ENCODE peak calls at places on chromosomes 7 and 10, in four cellular contexts. One of them, this sample, is unnamed.

GRCh38 chr10:12907651-12908050 is 93.9 kb downstream of the CCDC3 start:
- DNase-seq in thoracic aorta: no peak
- DNase-seq in activated effector memory CD4-positive, alpha-beta T cell treated with Interleukin-2 at 50 U/mL for 16 hours: no peak
- DNase-seq in AG10803: no peak
- DNase-seq in this sample: no peak

GRCh38 chr7:184768-185264 is 7.6 kb upstream of the FAM20C start:
- DNase-seq in activated effector memory CD4-positive, alpha-beta T cell treated with Interleukin-2 at 50 U/mL for 16 hours: no peak
- DNase-seq in AG10803: peak; percentile 66
- DNase-seq in thoracic aorta: no peak
- DNase-seq in this sample: no peak

GRCh38 chr10:52491246-52492000 is 177.3 kb downstream of the DKK1 start:
- DNase-seq in thoracic aorta: no peak
- DNase-seq in activated effector memory CD4-positive, alpha-beta T cell treated with Interleukin-2 at 50 U/mL for 16 hours: no peak
- DNase-seq in AG10803: peak; percentile 59
- DNase-seq in this sample: no peak

GRCh38 chr10:13722747-13723657 is 136.2 kb downstream of the PRPF18 start:
- DNase-seq in AG10803: peak; percentile 56
- DNase-seq in thoracic aorta: no peak
- DNase-seq in activated effector memory CD4-positive, alpha-beta T cell treated with Interleukin-2 at 50 U/mL for 16 hours: no peak
- DNase-seq in this sample: no peak

GRCh38 chr10:133079836-133080682 is 7.7 kb upstream of the ADGRA1 start:
- DNase-seq in thoracic aorta: no peak
- DNase-seq in AG10803: no peak
- DNase-seq in activated effector memory CD4-positive, alpha-beta T cell treated with Interleukin-2 at 50 U/mL for 16 hours: no peak
- DNase-seq in this sample: no peak

GRCh38 chr7:156753630-156754029 is 113.1 kb downstream of the RNF32 start:
- DNase-seq in thoracic aorta: no peak
- DNase-seq in AG10803: no peak
- DNase-seq in activated effector memory CD4-positive, alpha-beta T cell treated with Interleukin-2 at 50 U/mL for 16 hours: no peak
- DNase-seq in this sample: no peak

GRCh38 chr7:18494821-18495408 is 634 bp upstream of the HDAC9 start:
- DNase-seq in activated effector memory CD4-positive, alpha-beta T cell treated with Interleukin-2 at 50 U/mL for 16 hours: no peak
- DNase-seq in AG10803: peak; percentile 57
- DNase-seq in thoracic aorta: no peak
- DNase-seq in this sample: no peak

GRCh38 chr7:100475549-100475948 is 3.5 kb downstream of the TSC22D4 start:
- DNase-seq in AG10803: no peak
- DNase-seq in thoracic aorta: no peak
- DNase-seq in activated effector memory CD4-positive, alpha-beta T cell treated with Interleukin-2 at 50 U/mL for 16 hours: no peak
- DNase-seq in this sample: no peak

GRCh38 chr7:156446990-156447389 is 193.6 kb upstream of the RNF32 start:
- DNase-seq in activated effector memory CD4-positive, alpha-beta T cell treated with Interleukin-2 at 50 U/mL for 16 hours: no peak
- DNase-seq in AG10803: no peak
- DNase-seq in thoracic aorta: no peak
- DNase-seq in this sample: no peak

GRCh38 chr7:112080974-112081373 is 125.2 kb downstream of the DOCK4 start:
- DNase-seq in activated effector memory CD4-positive, alpha-beta T cell treated with Interleukin-2 at 50 U/mL for 16 hours: no peak
- DNase-seq in thoracic aorta: no peak
- DNase-seq in AG10803: peak; percentile 17
- DNase-seq in this sample: no peak

GRCh38 chr10:110498982-110499795 is 1.5 kb downstream of the DUSP5 start:
- DNase-seq in AG10803: peak; percentile 72
- DNase-seq in thoracic aorta: no peak
- DNase-seq in activated effector memory CD4-positive, alpha-beta T cell treated with Interleukin-2 at 50 U/mL for 16 hours: peak; percentile 48
- DNase-seq in this sample: no peak

GRCh38 chr7:153529100-153529499 is 523.1 kb upstream of the DPP6 start:
- DNase-seq in AG10803: no peak
- DNase-seq in thoracic aorta: no peak
- DNase-seq in activated effector memory CD4-positive, alpha-beta T cell treated with Interleukin-2 at 50 U/mL for 16 hours: no peak
- DNase-seq in this sample: no peak

GRCh38 chr10:80924063-80924952 is 386.6 kb downstream of the SH2D4B start:
- DNase-seq in AG10803: peak; percentile 26
- DNase-seq in thoracic aorta: no peak
- DNase-seq in activated effector memory CD4-positive, alpha-beta T cell treated with Interleukin-2 at 50 U/mL for 16 hours: no peak
- DNase-seq in this sample: no peak

GRCh38 chr10:89591111-89591795 is 53.8 kb downstream of the PANK1 start:
- DNase-seq in thoracic aorta: no peak
- DNase-seq in AG10803: no peak
- DNase-seq in activated effector memory CD4-positive, alpha-beta T cell treated with Interleukin-2 at 50 U/mL for 16 hours: no peak
- DNase-seq in this sample: no peak

GRCh38 chr10:11871470-11871869 is 48.3 kb downstream of the PROSER2 start:
- DNase-seq in AG10803: no peak
- DNase-seq in activated effector memory CD4-positive, alpha-beta T cell treated with Interleukin-2 at 50 U/mL for 16 hours: no peak
- DNase-seq in thoracic aorta: no peak
- DNase-seq in this sample: no peak

GRCh38 chr7:36155811-36156361 is 2.8 kb downstream of the EEPD1 start:
- DNase-seq in activated effector memory CD4-positive, alpha-beta T cell treated with Interleukin-2 at 50 U/mL for 16 hours: no peak
- DNase-seq in AG10803: peak; percentile 34
- DNase-seq in thoracic aorta: no peak
- DNase-seq in this sample: no peak

GRCh38 chr7:99469381-99470065 is 3.2 kb upstream of the ZNF789 start:
- DNase-seq in activated effector memory CD4-positive, alpha-beta T cell treated with Interleukin-2 at 50 U/mL for 16 hours: no peak
- DNase-seq in AG10803: no peak
- DNase-seq in thoracic aorta: no peak
- DNase-seq in this sample: no peak

GRCh38 chr10:98919899-98920298 is 315.8 kb downstream of the HPSE2 start:
- DNase-seq in AG10803: no peak
- DNase-seq in activated effector memory CD4-positive, alpha-beta T cell treated with Interleukin-2 at 50 U/mL for 16 hours: no peak
- DNase-seq in thoracic aorta: no peak
- DNase-seq in this sample: no peak

GRCh38 chr10:99280472-99280871 is 44.8 kb upstream of the HPSE2 start:
- DNase-seq in thoracic aorta: no peak
- DNase-seq in AG10803: no peak
- DNase-seq in activated effector memory CD4-positive, alpha-beta T cell treated with Interleukin-2 at 50 U/mL for 16 hours: no peak
- DNase-seq in this sample: no peak

GRCh38 chr7:16646427-16647081 is 573 bp downstream of the BZW2 start:
- DNase-seq in activated effector memory CD4-positive, alpha-beta T cell treated with Interleukin-2 at 50 U/mL for 16 hours: no peak
- DNase-seq in thoracic aorta: no peak
- DNase-seq in AG10803: no peak
- DNase-seq in this sample: no peak

GRCh38 chr10:26776258-26776657 is 78.8 kb downstream of the PDSS1 start:
- DNase-seq in AG10803: no peak
- DNase-seq in thoracic aorta: no peak
- DNase-seq in activated effector memory CD4-positive, alpha-beta T cell treated with Interleukin-2 at 50 U/mL for 16 hours: no peak
- DNase-seq in this sample: no peak

GRCh38 chr7:69883399-69883821 is 285.1 kb downstream of the AUTS2 start:
- DNase-seq in AG10803: no peak
- DNase-seq in activated effector memory CD4-positive, alpha-beta T cell treated with Interleukin-2 at 50 U/mL for 16 hours: no peak
- DNase-seq in thoracic aorta: no peak
- DNase-seq in this sample: no peak

GRCh38 chr7:106060394-106060920 is 51.7 kb downstream of the SYPL1 start:
- DNase-seq in AG10803: no peak
- DNase-seq in activated effector memory CD4-positive, alpha-beta T cell treated with Interleukin-2 at 50 U/mL for 16 hours: no peak
- DNase-seq in thoracic aorta: no peak
- DNase-seq in this sample: no peak

GRCh38 chr10:96417432-96417831 is 58.6 kb upstream of the OPALIN start:
- DNase-seq in thoracic aorta: no peak
- DNase-seq in activated effector memory CD4-positive, alpha-beta T cell treated with Interleukin-2 at 50 U/mL for 16 hours: no peak
- DNase-seq in AG10803: peak; percentile 8
- DNase-seq in this sample: no peak

GRCh38 chr10:7318836-7319235 is 92.0 kb downstream of the SFMBT2 start:
- DNase-seq in thoracic aorta: no peak
- DNase-seq in activated effector memory CD4-positive, alpha-beta T cell treated with Interleukin-2 at 50 U/mL for 16 hours: no peak
- DNase-seq in AG10803: no peak
- DNase-seq in this sample: no peak

GRCh38 chr10:19929466-19930140 is 113.4 kb downstream of the PLXDC2 start:
- DNase-seq in activated effector memory CD4-positive, alpha-beta T cell treated with Interleukin-2 at 50 U/mL for 16 hours: no peak
- DNase-seq in thoracic aorta: no peak
- DNase-seq in AG10803: peak; percentile 53
- DNase-seq in this sample: no peak

GRCh38 chr7:108525985-108526767 is at the start of gene PNPLA8:
- DNase-seq in thoracic aorta: peak; percentile 99
- DNase-seq in AG10803: peak; percentile 99
- DNase-seq in activated effector memory CD4-positive, alpha-beta T cell treated with Interleukin-2 at 50 U/mL for 16 hours: peak; percentile 100
- DNase-seq in this sample: peak; percentile 48

GRCh38 chr10:112805701-112806100 is 144.3 kb upstream of the TCF7L2 start:
- DNase-seq in AG10803: no peak
- DNase-seq in thoracic aorta: no peak
- DNase-seq in activated effector memory CD4-positive, alpha-beta T cell treated with Interleukin-2 at 50 U/mL for 16 hours: no peak
- DNase-seq in this sample: no peak

GRCh38 chr7:28107960-28108359 is 72.6 kb downstream of the JAZF1 start:
- DNase-seq in thoracic aorta: no peak
- DNase-seq in activated effector memory CD4-positive, alpha-beta T cell treated with Interleukin-2 at 50 U/mL for 16 hours: no peak
- DNase-seq in AG10803: no peak
- DNase-seq in this sample: no peak

GRCh38 chr7:47539398-47540052 is 42.4 kb downstream of the TNS3 start:
- DNase-seq in thoracic aorta: no peak
- DNase-seq in AG10803: no peak
- DNase-seq in activated effector memory CD4-positive, alpha-beta T cell treated with Interleukin-2 at 50 U/mL for 16 hours: no peak
- DNase-seq in this sample: no peak

GRCh38 chr10:6671976-6672375 is 91.9 kb upstream of the PRKCQ start:
- DNase-seq in activated effector memory CD4-positive, alpha-beta T cell treated with Interleukin-2 at 50 U/mL for 16 hours: no peak
- DNase-seq in AG10803: no peak
- DNase-seq in thoracic aorta: no peak
- DNase-seq in this sample: no peak

GRCh38 chr7:79806161-79806734 is 328.4 kb upstream of the GNAI1 start:
- DNase-seq in thoracic aorta: no peak
- DNase-seq in activated effector memory CD4-positive, alpha-beta T cell treated with Interleukin-2 at 50 U/mL for 16 hours: no peak
- DNase-seq in AG10803: peak; percentile 43
- DNase-seq in this sample: no peak

GRCh38 chr7:71050492-71050891 is 81.5 kb upstream of the GALNT17 start:
- DNase-seq in thoracic aorta: no peak
- DNase-seq in activated effector memory CD4-positive, alpha-beta T cell treated with Interleukin-2 at 50 U/mL for 16 hours: no peak
- DNase-seq in AG10803: no peak
- DNase-seq in this sample: no peak

GRCh38 chr10:48251152-48251524 is 23.4 kb downstream of the FRMPD2 start:
- DNase-seq in AG10803: peak; percentile 13
- DNase-seq in activated effector memory CD4-positive, alpha-beta T cell treated with Interleukin-2 at 50 U/mL for 16 hours: no peak
- DNase-seq in thoracic aorta: no peak
- DNase-seq in this sample: no peak

GRCh38 chr10:48235501-48235900 is 39.0 kb downstream of the FRMPD2 start:
- DNase-seq in AG10803: no peak
- DNase-seq in activated effector memory CD4-positive, alpha-beta T cell treated with Interleukin-2 at 50 U/mL for 16 hours: no peak
- DNase-seq in thoracic aorta: no peak
- DNase-seq in this sample: no peak

GRCh38 chr10:122475581-122475980 is 14.2 kb downstream of the HTRA1 start:
- DNase-seq in thoracic aorta: no peak
- DNase-seq in activated effector memory CD4-positive, alpha-beta T cell treated with Interleukin-2 at 50 U/mL for 16 hours: no peak
- DNase-seq in AG10803: peak; percentile 46
- DNase-seq in this sample: no peak

GRCh38 chr7:5139998-5140397 is 50.0 kb upstream of the WIPI2 start:
- DNase-seq in thoracic aorta: no peak
- DNase-seq in activated effector memory CD4-positive, alpha-beta T cell treated with Interleukin-2 at 50 U/mL for 16 hours: no peak
- DNase-seq in AG10803: peak; percentile 3
- DNase-seq in this sample: no peak

GRCh38 chr10:120212275-120212674 is 244.8 kb upstream of the PLPP4 start:
- DNase-seq in AG10803: no peak
- DNase-seq in thoracic aorta: no peak
- DNase-seq in activated effector memory CD4-positive, alpha-beta T cell treated with Interleukin-2 at 50 U/mL for 16 hours: no peak
- DNase-seq in this sample: no peak

GRCh38 chr10:92238586-92239098 is 52.2 kb downstream of the CPEB3 start:
- DNase-seq in AG10803: peak; percentile 88
- DNase-seq in activated effector memory CD4-positive, alpha-beta T cell treated with Interleukin-2 at 50 U/mL for 16 hours: no peak
- DNase-seq in thoracic aorta: no peak
- DNase-seq in this sample: no peak

This sample was measured in D721Med.